ENCODE peak calls at places on chromosome 5, in five cellular contexts. F is A549, E is HepG2, I is IMR-90, O is right lobe of liver. C is an unnamed sample.

GRCh38 chr5:52948418-52949076 is 40.6 kb upstream of the ITGA2 start:
- DNase-seq in F (peak), E (peak), I (peak), O (no peak), C (peak)

GRCh38 chr5:7529880-7530279 is 133.9 kb downstream of the ADCY2 start:
- DNase-seq in I (no peak), F (no peak), E (no peak), O (no peak), C (no peak)

GRCh38 chr5:163894645-163895044 is 389.2 kb downstream of the MAT2B start:
- DNase-seq in I (peak), F (no peak), O (no peak), E (no peak), C (no peak)

GRCh38 chr5:56126487-56127179 is 106.5 kb downstream of the ANKRD55 start:
- DNase-seq in O (no peak), F (no peak), I (peak), E (no peak), C (no peak)

GRCh38 chr5:110916373-110917049 is 155.0 kb upstream of the TSLP start:
- DNase-seq in O (no peak), F (no peak), E (no peak), I (peak), C (no peak)

GRCh38 chr5:428219-428618 is 14.8 kb upstream of the EXOC3 start:
- DNase-seq in I (no peak), F (no peak), E (no peak), O (no peak), C (no peak)

GRCh38 chr5:66616495-66617222 is 20.5 kb downstream of the MAST4 start:
- DNase-seq in E (no peak), I (no peak), F (no peak), O (no peak), C (peak)

GRCh38 chr5:587403-587802 is 24.7 kb upstream of the CEP72 start:
- DNase-seq in F (no peak), E (no peak), O (no peak), I (no peak), C (no peak)

GRCh38 chr5:113451797-113452196 is 17.0 kb upstream of the TSSK1B start:
- DNase-seq in I (no peak), E (no peak), O (no peak), F (no peak), C (no peak)

GRCh38 chr5:67416986-67417385 is 220.4 kb upstream of the CD180 start:
- DNase-seq in E (no peak), O (no peak), F (no peak), I (no peak), C (no peak)

GRCh38 chr5:1551426-1551825 is 27.7 kb upstream of the LPCAT1 start:
- DNase-seq in I (no peak), F (no peak), E (no peak), O (peak), C (no peak)

GRCh38 chr5:181265092-181265671 is 4.2 kb upstream of the TRIM52 start:
- DNase-seq in F (no peak), E (no peak), O (no peak), I (no peak), C (no peak)

GRCh38 chr5:178277346-178277745 is 44.7 kb upstream of the PHYKPL start:
- DNase-seq in F (no peak), E (no peak), O (no peak), I (no peak), C (no peak)

GRCh38 chr5:138725153-138725884 is 27.9 kb upstream of the CTNNA1 start:
- DNase-seq in I (peak), O (no peak), E (peak), F (no peak), C (peak)

GRCh38 chr5:124301850-124302249 is 444.6 kb downstream of the ZNF608 start:
- DNase-seq in O (no peak), I (peak), F (no peak), E (no peak), C (no peak)

GRCh38 chr5:107294669-107295068 is 376.1 kb downstream of the EFNA5 start:
- DNase-seq in F (no peak), I (no peak), E (no peak), O (no peak), C (no peak)

GRCh38 chr5:147509710-147510651 is at the start of gene DPYSL3:
- DNase-seq in I (peak), E (no peak), O (peak), F (peak), C (peak)

GRCh38 chr5:1801061-1801953 is at the start of gene NDUFS6:
- DNase-seq in O (peak), F (peak), E (peak), I (peak), C (peak)

GRCh38 chr5:175116466-175117048 is 327.4 kb downstream of the DRD1 start:
- DNase-seq in F (no peak), E (no peak), O (no peak), I (no peak), C (no peak)

GRCh38 chr5:14374100-14374499 is 207.5 kb upstream of the OTULINL start:
- DNase-seq in I (no peak), O (no peak), E (no peak), F (no peak), C (peak)

GRCh38 chr5:9297171-9297570 is 248.7 kb downstream of the SEMA5A start:
- DNase-seq in F (no peak), E (no peak), O (no peak), I (no peak), C (no peak)

GRCh38 chr5:153094333-153094732 is 396.1 kb upstream of the GRIA1 start:
- DNase-seq in F (no peak), O (no peak), I (no peak), E (no peak), C (no peak)

DNA sequence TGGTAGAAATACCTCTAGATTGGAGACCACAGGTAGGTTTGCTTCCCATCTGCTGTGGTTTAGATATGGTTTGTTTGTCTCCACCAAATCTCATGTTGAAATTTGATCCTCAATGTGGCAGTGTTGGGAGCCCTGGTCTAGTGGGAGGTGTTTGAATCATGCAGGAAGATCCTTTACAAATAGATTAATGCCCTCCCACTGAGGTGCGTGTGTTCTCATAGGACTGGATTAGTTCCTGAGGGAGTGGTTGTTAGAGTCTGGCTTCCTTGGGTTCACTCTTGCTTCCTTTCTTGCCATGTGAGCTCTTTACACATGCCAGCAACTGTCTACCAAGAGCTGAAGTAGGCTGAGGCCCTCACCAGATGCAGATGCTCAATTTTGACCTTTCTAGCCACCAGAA is 391.1 kb upstream of the GRIA1 start:
- DNase-seq in O (no peak), I (no peak), E (no peak), F (no peak), C (no peak)
- TF ChIP-seq CTCF in O (no peak), I (no peak), E (no peak), F (no peak), C (no peak)

GRCh38 chr5:150779397-150780179 is 1.0 kb downstream of the SMIM3 start:
- DNase-seq in I (peak), F (no peak), E (no peak), O (no peak), C (no peak)

GRCh38 chr5:150778103-150778516 is 447 bp upstream of the SMIM3 start:
- DNase-seq in F (no peak), I (peak), O (no peak), E (no peak), C (no peak)

GRCh38 chr5:150777685-150778084 is 872 bp upstream of the SMIM3 start:
- DNase-seq in I (no peak), E (no peak), O (no peak), F (no peak), C (no peak)

GRCh38 chr5:150780180-150780692 is 1.7 kb downstream of the SMIM3 start:
- DNase-seq in O (no peak), I (peak), E (no peak), F (no peak), C (peak)

DNA sequence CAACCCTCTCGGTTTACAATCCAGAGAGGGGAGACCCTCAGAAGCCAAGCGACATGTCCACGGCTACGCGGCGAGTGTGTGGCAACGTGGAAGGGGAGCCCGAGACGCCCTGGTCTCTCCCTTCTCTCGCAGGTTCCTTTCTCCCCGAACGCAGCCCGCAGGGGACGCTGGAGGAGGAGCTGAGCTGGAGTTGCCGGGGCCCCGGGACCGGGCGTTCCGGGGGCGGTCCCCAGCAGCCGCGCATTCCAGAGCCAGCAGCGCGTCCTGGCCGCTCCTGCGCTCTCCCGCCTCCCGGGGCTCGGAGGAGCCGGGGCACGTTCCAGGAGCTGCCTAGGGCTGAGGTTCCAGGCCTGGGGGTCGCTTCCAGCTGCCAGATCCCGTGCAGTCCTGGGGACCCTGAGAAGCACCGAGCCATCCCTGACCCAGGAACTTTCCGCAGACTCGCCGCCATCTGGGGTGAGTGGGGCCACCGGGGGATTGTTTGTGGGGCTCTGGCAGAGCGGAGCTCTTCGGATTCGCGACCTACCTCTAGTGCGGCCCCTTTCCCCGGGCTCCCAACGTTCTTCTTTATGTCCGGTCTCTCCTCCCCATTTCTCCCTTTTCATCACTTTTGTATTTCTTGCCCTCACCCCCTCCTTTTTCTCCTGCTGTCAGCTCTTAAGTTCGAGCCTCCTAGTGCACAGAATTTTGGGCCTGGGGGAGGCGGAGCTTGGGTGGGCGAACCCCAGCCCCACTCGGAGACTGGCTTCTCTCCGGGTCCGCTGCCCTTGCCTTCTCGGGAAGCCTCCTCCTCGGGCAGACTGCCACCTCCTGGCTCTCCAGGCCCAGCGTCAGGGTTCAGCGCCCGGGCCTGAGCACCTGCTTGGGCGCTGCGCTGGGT is at the start of gene SMIM3:
- DNase-seq in E (peak), O (peak), I (peak), F (peak), C (peak)
- TF ChIP-seq POLR2A in E (no peak), O (peak), I (peak), F (peak), C (no peak)

GRCh38 chr5:93790401-93790800 is 49.0 kb upstream of the POU5F2 start:
- DNase-seq in E (no peak), F (no peak), I (peak), O (no peak), C (peak)
- TF ChIP-seq CTCF in E (no peak), F (no peak), I (peak), O (no peak), C (peak)

GRCh38 chr5:149803641-149804468 is 73.7 kb downstream of the PPARGC1B start:
- DNase-seq in F (no peak), E (no peak), I (peak), O (no peak), C (no peak)
- TF ChIP-seq POLR2A in F (no peak), E (no peak), I (no peak), O (no peak), C (no peak)

DNA sequence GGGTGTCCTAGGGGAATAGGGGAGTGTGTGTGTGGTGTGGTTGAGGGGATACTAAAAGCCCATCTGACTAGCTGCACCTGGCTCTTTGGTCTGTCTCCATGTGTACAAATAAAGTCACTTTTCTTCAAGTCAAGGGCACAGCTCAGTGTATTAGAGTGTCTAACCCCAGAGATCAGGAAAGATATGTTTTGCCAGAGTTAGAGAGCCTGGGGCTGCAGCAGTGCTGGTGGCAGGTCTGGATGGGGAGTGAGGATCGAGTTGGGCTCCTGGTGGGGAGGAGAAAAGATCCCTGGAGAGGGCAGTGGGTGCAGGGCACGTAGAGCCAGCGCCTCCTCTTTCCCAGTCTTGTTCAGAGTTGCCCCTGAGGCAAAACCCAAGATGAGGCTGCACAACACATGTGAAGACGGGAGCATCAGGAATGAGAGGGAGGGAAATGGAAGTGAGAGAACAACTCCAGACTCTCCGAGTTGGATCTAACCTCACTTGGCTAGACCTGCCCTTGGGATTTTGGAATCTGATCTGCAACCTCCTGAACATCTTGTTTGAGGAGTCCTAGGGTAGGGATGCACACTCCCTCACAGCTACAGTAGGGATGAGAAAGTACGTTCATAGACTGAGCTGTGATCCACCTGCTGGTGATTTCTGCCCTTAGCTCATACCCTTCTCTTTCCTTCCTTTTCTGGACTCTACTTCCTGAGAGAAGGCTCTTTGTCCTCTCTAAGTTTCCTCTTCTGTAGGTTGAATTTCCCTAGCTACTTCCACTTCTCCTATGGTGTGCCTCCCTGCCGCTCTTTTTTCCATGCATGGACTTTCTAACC is 309.9 kb downstream of the ZSWIM6 start:
- DNase-seq in I (no peak), O (no peak), E (no peak), F (no peak), C (no peak)
- TF ChIP-seq CTCF in I (peak), O (peak), E (no peak), F (peak), C (no peak)

DNA sequence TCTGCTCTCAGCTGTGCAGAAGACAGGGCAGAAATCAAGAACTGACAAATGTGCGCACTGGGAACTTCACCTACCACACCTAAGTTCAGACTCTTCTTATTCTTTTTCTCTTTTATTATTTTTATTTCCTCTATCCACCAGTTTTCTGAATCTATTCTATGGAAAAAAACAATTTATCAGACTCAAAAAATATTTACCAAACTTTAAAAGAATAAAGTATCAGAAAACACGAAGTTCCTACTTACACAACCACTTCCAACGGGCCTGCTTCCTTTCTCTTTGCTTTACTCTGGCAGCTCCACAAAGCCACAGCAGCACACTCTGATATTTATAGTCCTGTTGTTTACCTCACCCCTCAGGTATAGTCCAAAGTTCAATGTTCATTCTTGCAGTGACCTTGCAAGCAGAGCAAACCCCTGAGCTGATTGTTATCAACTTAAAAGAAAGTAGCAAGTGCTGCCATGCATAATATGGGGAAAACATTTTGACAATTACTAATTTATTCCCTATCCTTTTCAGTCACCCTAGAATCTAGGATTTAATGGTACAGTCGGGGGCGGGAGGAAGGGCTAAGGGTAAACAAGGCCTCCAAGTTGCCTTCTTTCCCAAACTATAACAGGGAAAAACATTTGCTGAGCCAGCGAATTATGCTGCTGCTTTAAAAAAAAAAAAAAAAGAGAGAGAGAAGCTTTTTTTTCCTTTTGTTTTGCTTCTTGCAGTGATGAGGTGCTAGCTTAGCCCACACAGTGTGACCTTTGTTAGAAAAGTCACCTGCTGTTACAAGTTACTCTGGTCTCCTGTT is at the start of gene SELENOP:
- DNase-seq in O (peak), E (peak), I (no peak), F (no peak), C (peak)
- TF ChIP-seq POLR2A in O (peak), E (peak), I (no peak), F (no peak), C (peak)

GRCh38 chr5:73496984-73497457 is 1.2 kb upstream of the BTF3 start:
- DNase-seq in F (peak), E (peak), O (no peak), I (peak), C (no peak)
- TF ChIP-seq CTCF in F (peak), E (peak), O (no peak), I (peak), C (no peak)